ENCODE peak calls at places on chromosome 13, in six cellular contexts. D is tibial nerve, T is breast epithelium, J is psoas muscle, V is kidney, P is upper lobe of right lung. W is an unnamed sample.

GRCh38 chr13:59472134-59472533 is 691.6 kb downstream of the DIAPH3 start:
- DNase-seq in D (no peak), T (no peak), J (no peak), V (no peak), P (no peak), W (no peak)

GRCh38 chr13:33971305-33971819 is 153.4 kb downstream of the RFC3 start:
- DNase-seq in D (no peak), T (no peak), J (no peak), V (no peak), P (no peak), W (no peak)

GRCh38 chr13:93496985-93497673 is 270.5 kb downstream of the GPC6 start:
- DNase-seq in D (no peak), T (no peak), J (no peak), V (no peak), P (no peak), W (no peak)

GRCh38 chr13:28204690-28205443 is 66.5 kb downstream of the PAN3 start:
- DNase-seq in D (no peak), T (no peak), J (no peak), V (no peak), P (no peak), W (no peak)

GRCh38 chr13:29702912-29703351 is 107.4 kb upstream of the SLC7A1 start:
- DNase-seq in D (no peak), T (no peak), J (peak), V (peak), P (no peak), W (no peak)

GRCh38 chr13:112744306-112745021 is 54.6 kb downstream of the ATP11A start:
- DNase-seq in D (no peak), T (no peak), J (no peak), V (no peak), P (peak), W (no peak)

GRCh38 chr13:39451860-39452301 is 151.1 kb downstream of the LHFPL6 start:
- DNase-seq in D (no peak), T (no peak), J (peak), V (no peak), P (no peak), W (no peak)

GRCh38 chr13:41603917-41604316 is 146.6 kb downstream of the RGCC start:
- DNase-seq in D (no peak), T (no peak), J (peak), V (no peak), P (no peak), W (no peak)

GRCh38 chr13:47135800-47136658 is 239.2 kb upstream of the HTR2A start:
- DNase-seq in D (no peak), T (no peak), J (no peak), V (no peak), P (no peak), W (no peak)

GRCh38 chr13:33545492-33545891 is 259.9 kb upstream of the STARD13 start:
- DNase-seq in D (no peak), T (no peak), J (no peak), V (no peak), P (no peak), W (no peak)

GRCh38 chr13:70613295-70613694 is 505.0 kb upstream of the KLHL1 start:
- DNase-seq in D (no peak), T (no peak), J (no peak), V (no peak), P (no peak), W (no peak)

GRCh38 chr13:79423801-79424642 is 18.0 kb upstream of the RBM26 start:
- DNase-seq in D (no peak), T (no peak), J (no peak), V (no peak), P (no peak), W (no peak)

GRCh38 chr13:44407379-44407778 is 33.8 kb downstream of the SERP2 start:
- DNase-seq in D (no peak), T (no peak), J (no peak), V (no peak), P (no peak), W (no peak)

DNA sequence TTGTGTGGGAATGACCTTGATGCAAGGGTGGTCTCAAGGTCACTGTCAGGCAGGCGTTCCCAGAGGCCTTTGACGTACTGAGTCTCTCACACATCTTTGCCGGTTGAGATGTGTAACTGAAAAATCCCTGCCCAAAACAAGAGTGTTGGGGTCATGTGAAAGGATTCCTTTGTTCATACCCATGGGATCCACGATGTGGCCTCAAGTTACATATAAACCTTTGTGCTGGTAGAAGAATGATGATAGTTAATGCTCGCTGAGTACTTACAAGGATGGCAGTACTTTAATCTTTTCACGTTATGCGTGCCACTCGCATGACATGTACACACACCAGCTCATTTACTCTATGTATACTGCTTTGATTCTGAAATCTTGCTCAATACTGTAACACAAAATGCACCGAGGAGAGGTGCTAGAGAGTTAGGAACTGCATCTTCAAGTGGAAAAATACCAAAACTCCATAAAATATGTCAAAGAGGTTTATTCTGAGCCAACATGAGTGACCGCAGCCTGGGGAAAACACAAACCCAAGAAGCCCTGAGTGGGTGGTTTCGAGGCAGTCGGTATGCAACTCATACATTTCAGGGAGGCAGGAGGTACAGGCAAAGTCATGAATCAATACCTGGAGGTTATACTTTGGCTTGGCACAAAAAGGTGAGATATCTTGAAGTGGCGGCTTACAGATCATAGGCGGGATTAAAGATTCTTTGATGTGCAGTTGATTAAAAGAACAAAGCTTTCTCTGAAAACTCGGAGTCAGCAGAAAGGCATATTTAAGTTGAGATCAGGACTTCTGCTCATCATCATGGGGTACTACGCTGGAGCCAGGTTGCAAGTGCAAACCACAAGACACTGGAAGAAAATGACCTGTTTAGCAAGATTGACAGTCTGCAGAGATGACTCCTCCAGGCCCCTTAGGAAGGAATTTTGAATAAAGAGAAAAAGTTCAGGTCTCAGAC is 87.3 kb upstream of the ARHGEF7 start:
- DNase-seq in D (no peak), T (no peak), J (no peak), V (no peak), P (no peak), W (no peak)
- TF ChIP-seq CTCF in D (no peak), T (no peak), J (no peak), V (no peak), P (no peak), W (no peak)

DNA sequence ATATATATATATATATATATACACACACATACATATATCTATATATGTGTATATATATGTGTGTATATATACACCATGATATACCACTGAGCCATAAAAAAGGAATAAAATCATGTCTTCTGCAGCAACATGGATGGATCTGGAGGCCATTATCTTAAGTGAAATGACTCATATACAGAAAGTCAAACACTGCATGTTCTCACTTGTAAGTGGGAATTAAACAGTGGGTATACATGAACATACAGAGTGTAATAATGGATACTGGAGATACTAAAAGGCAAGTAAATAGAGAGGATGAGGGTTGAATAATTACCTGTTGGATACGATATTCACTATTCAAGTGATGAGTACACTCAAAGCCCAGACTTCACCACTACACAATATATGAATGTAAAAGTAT is 332.6 kb downstream of the SLITRK1 start:
- DNase-seq in D (no peak), T (no peak), J (no peak), V (no peak), P (no peak), W (no peak)
- H3K27ac ChIP-seq in D (no peak), T (no peak), J (no peak), V (no peak), P (no peak), W (no peak)

GRCh38 chr13:94716016-94716415 is 3.7 kb upstream of the SOX21 start:
- DNase-seq in D (no peak), T (no peak), J (no peak), V (no peak), P (no peak), W (no peak)
- TF ChIP-seq CTCF in D (no peak), T (no peak), J (no peak), V (no peak), P (no peak), W (no peak)

DNA sequence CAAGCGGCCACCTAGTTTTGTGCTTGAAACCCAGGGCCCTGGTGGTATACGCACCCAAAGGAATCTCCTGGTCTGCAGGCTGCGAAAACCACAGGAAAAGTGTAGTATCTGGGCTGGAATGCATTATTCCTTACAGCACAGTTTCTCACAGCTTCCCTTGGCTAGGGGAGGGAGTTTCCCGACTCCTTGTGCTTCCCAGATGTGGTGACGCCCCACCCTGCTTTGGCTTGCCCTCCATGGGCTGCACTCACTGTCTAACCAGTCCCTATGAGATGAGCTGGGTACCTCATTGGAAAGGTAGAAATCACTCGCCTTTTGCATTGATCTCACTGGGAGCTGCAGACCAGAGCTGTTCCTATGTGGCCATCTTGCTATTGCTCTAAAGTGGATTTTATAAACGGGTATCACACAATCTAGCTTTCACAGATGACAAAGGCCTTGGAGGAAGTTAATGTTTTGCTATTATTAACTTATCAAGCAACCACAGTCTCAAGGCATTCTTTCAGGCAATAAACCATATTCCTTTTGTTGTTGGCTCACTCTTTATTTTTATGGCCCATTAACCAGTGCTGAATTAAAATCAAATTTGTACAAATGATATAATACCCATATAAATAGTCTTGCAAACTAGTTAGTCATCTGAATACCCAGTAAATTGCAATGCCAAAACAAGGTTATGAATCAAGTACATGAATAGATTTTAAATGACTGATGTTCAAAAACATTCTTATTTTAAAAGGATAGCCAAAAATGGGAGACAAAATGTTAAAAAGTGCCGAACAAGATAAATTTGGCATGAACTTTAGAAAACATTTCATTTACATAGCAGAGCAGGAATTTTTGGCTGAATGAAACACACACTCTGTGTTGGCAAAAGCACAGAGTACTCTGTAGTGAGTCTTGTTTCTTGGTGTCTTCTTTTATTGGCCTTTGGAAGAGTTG is 475.4 kb upstream of the ARGLU1 start:
- DNase-seq in D (no peak), T (no peak), J (no peak), V (peak), P (no peak), W (no peak)
- H3K27ac ChIP-seq in D (no peak), T (no peak), J (no peak), V (no peak), P (no peak), W (no peak)

DNA sequence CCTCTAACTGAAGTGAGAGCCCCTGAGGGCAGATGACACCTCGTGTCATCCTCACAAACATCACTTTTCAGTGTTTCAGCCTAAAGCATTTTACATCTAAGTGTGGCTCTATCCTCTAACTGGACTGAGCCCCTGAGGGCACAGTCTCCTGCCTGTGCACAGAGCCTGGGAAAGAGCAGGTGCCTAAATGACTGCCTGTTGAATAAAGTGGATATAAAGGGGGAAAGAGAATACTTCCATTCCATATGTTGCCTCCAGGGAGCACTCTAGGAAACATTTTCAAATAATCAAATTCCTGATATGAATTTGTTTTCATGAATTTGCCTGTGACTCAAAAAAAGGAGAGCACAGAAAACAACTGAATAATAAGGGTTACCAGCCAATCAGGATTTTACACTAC is 32.2 kb downstream of the CNMD start:
- DNase-seq in D (no peak), T (no peak), J (no peak), V (no peak), P (no peak), W (no peak)
- TF ChIP-seq CTCF in D (no peak), T (no peak), J (no peak), V (no peak), P (no peak), W (no peak)

GRCh38 chr13:109669234-109669612 is 117.2 kb downstream of the IRS2 start:
- DNase-seq in D (no peak), T (no peak), J (no peak), V (no peak), P (no peak), W (no peak)
- H3K27ac ChIP-seq in D (no peak), T (peak), J (no peak), V (no peak), P (no peak), W (no peak)

DNA sequence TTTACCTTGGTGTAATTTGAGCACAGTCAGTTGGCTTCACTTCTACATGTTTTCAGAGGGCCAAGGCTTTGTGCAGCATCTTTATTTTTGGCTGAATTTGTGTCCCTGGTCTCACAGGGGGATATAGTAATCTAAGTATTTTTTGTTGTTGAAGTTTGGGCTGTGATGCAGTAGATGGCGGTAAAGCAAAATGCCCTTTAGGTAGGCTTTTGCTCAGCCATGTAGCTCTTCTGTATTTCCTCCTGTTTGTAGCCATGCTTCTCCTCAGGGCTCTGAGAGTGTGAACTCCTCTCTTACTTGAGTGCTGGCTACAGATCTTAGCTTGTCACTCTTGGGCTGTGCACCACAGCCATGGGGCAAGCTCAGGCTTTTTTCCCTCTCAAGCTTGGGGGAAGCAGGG is 328.6 kb downstream of the SLITRK5 start:
- DNase-seq in D (no peak), T (no peak), J (no peak), V (no peak), P (no peak), W (no peak)
- TF ChIP-seq CTCF in D (no peak), T (no peak), J (no peak), V (no peak), P (no peak), W (no peak)

GRCh38 chr13:106491463-106491862 is 44.0 kb downstream of the EFNB2 start:
- DNase-seq in D (no peak), T (no peak), J (no peak), V (no peak), P (no peak), W (no peak)
- H3K27ac ChIP-seq in D (peak), T (no peak), J (no peak), V (no peak), P (no peak), W (peak)

W was measured in right atrium auricular region.